ENCODE peak calls at places on chromosomes 11 and 22, in four cellular contexts. I is A549, J is K562, B is HepG2. E is an unnamed sample.

GRCh38 chr22:46009730-46010129 is 32.8 kb upstream of the WNT7B start:
- DNase-seq in I (peak), J (no peak), B (no peak), E (no peak)

GRCh38 chr22:49214976-49215375 is 612.7 kb downstream of the BRD1 start:
- DNase-seq in I (no peak), J (no peak), B (no peak), E (no peak)

GRCh38 chr11:35515224-35515623 is 10.2 kb downstream of the PAMR1 start:
- DNase-seq in I (no peak), J (no peak), B (no peak), E (peak)

GRCh38 chr11:11251394-11251970 is 101.6 kb downstream of the CSNK2A3 start:
- DNase-seq in I (no peak), J (no peak), B (no peak), E (no peak)

GRCh38 chr22:19783531-19784395 is 23.2 kb downstream of the TBX1 start:
- DNase-seq in I (no peak), J (no peak), B (no peak), E (no peak)

GRCh38 chr11:16986434-16987204 is 27.6 kb downstream of the PLEKHA7 start:
- DNase-seq in I (no peak), J (peak), B (no peak), E (no peak)

GRCh38 chr11:70678931-70679900 is 280.9 kb downstream of the CTTN start:
- DNase-seq in I (no peak), J (no peak), B (no peak), E (no peak)

GRCh38 chr22:40107756-40108437 is 69.8 kb upstream of the TNRC6B start:
- DNase-seq in I (no peak), J (no peak), B (no peak), E (peak)

GRCh38 chr22:27397948-27398330 is 403.6 kb downstream of the MN1 start:
- DNase-seq in I (no peak), J (no peak), B (no peak), E (peak)

GRCh38 chr22:50620861-50621490 is 7.0 kb downstream of the ARSA start:
- DNase-seq in I (no peak), J (no peak), B (peak), E (no peak)

GRCh38 chr11:72951815-72952340 is 137.7 kb downstream of the ATG16L2 start:
- DNase-seq in I (no peak), J (no peak), B (no peak), E (no peak)

GRCh38 chr22:48835857-48836672 is 991.6 kb downstream of the BRD1 start:
- DNase-seq in I (no peak), J (no peak), B (no peak), E (no peak)

GRCh38 chr22:44728761-44729261 is 23.6 kb upstream of the ARHGAP8 start:
- DNase-seq in I (no peak), J (no peak), B (no peak), E (no peak)

GRCh38 chr11:16133867-16134266 is 222.5 kb downstream of the SOX6 start:
- DNase-seq in I (no peak), J (no peak), B (no peak), E (no peak)

GRCh38 chr11:23789938-23790371 is 706.9 kb upstream of the LUZP2 start:
- DNase-seq in I (peak), J (no peak), B (no peak), E (peak)

GRCh38 chr11:12693485-12694181 is 19.4 kb downstream of the TEAD1 start:
- DNase-seq in I (peak), J (peak), B (peak), E (peak)

GRCh38 chr22:40325315-40325714 is 21.0 kb upstream of the ADSL start:
- DNase-seq in I (no peak), J (no peak), B (no peak), E (no peak)

GRCh38 chr11:2234963-2235362 is 35.4 kb downstream of the ASCL2 start:
- DNase-seq in I (no peak), J (no peak), B (no peak), E (no peak)

GRCh38 chr11:130487390-130488186 is 39.1 kb downstream of the ADAMTS15 start:
- DNase-seq in I (no peak), J (no peak), B (peak), E (no peak)

GRCh38 chr11:118126082-118126838 is 26.4 kb downstream of the SCN4B start:
- DNase-seq in I (peak), J (peak), B (no peak), E (no peak)

GRCh38 chr22:29636751-29637150 is 33.3 kb downstream of the NF2 start:
- DNase-seq in I (no peak), J (no peak), B (no peak), E (no peak)

GRCh38 chr11:36684840-36685800 is 87.1 kb upstream of the RAG2 start:
- DNase-seq in I (no peak), J (no peak), B (no peak), E (no peak)

GRCh38 chr11:33063326-33063775 is 24.0 kb downstream of the TCP11L1 start:
- DNase-seq in I (no peak), J (no peak), B (no peak), E (peak)

GRCh38 chr11:110529043-110529442 is 99.3 kb downstream of the FDX1 start:
- DNase-seq in I (peak), J (peak), B (peak), E (no peak)

GRCh38 chr11:8699903-8700302 is 17.3 kb downstream of the RPL27A start:
- DNase-seq in I (no peak), J (no peak), B (peak), E (peak)

GRCh38 chr22:45097061-45097460 is 66.7 kb upstream of the NUP50 start:
- DNase-seq in I (no peak), J (no peak), B (no peak), E (no peak)

GRCh38 chr22:21755855-21756284 is 20.3 kb upstream of the YPEL1 start:
- DNase-seq in I (no peak), J (peak), B (peak), E (peak)

GRCh38 chr11:5933116-5933515 is 8.9 kb upstream of the OR56A3 start:
- DNase-seq in I (no peak), J (no peak), B (no peak), E (no peak)

GRCh38 chr22:38766076-38766777 is 10.4 kb upstream of the SUN2 start:
- DNase-seq in I (peak), J (peak), B (peak), E (peak)

GRCh38 chr11:68009391-68010000 is 631 bp upstream of the ALDH3B1 start:
- DNase-seq in I (peak), J (peak), B (no peak), E (peak)

GRCh38 chr11:107397357-107397756 is 60.3 kb downstream of the CWF19L2 start:
- DNase-seq in I (peak), J (peak), B (no peak), E (no peak)

DNA sequence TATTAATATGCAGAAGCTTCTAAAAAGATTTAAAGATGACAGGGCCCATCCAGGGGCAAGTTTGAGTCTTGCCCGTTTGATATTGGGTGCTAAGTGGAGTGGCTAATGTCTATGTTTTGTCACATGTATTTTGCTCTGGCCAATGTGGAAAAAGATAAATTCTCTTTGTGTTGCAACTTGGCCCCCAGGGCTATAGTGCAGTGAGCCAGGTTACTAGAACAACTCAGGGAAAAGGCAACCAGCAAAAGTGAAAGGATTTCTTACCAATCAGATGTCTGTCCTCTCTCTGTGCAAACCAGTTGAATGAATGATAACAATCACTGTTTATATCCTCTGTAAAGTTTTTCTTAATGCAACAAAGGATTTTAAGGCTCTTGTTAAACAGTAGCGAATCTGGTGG is 4.6 kb upstream of the CLNS1A start:
- DNase-seq in I (no peak), J (no peak), B (peak), E (no peak)
- TF ChIP-seq MAZ in I (no peak), J (no peak), B (no peak), E (no peak)

DNA sequence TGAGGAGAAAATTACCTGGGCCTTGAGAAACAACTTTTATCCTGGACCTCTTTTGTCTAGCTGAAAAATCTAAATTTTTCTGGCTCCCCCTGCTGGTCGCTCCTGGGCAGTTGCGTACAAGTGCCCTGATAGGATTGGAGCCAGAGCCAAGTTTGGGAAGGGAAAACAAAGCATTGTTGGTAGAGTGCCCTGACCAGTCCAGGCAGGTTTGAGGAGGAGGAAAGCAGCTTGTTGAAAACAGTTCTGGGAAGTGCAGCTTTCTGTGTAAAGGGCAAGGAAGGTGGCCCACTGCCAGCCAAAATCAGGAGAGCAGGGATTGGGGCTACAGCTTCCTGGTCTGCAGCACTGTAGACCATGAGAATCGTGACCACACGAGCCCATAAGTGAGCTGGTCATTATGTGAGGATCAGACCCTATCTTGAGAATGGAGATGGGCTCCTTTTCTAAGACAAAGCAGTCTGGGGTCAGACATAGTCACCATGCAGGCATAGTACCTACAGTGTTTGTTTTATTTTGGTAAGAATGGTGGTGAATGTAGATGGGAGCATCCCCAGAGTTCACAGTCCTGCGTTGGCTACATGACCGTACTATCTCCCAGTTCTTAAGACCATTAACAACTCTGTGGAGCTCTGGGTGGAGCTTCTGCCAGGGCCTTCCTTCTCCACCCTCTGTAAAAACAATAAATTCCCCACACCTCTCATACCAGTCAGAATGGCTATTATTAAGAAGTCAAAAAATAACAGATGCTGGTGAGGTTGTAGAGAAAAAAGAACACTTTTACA is 21.3 kb upstream of the PIK3IP1 start:
- DNase-seq in I (peak), J (peak), B (peak), E (peak)
- TF ChIP-seq MAZ in I (no peak), J (no peak), B (no peak), E (no peak)

GRCh38 chr11:124123587-124123986 is 8.3 kb downstream of the VWA5A start:
- DNase-seq in I (no peak), J (peak), B (no peak), E (no peak)

GRCh38 chr11:124119103-124119502 is 3.9 kb downstream of the VWA5A start:
- DNase-seq in I (no peak), J (no peak), B (no peak), E (no peak)

GRCh38 chr11:124122123-124122522 is 6.9 kb downstream of the VWA5A start:
- DNase-seq in I (no peak), J (peak), B (no peak), E (no peak)
- TF ChIP-seq MAZ in I (no peak), J (no peak), B (no peak), E (no peak)

DNA sequence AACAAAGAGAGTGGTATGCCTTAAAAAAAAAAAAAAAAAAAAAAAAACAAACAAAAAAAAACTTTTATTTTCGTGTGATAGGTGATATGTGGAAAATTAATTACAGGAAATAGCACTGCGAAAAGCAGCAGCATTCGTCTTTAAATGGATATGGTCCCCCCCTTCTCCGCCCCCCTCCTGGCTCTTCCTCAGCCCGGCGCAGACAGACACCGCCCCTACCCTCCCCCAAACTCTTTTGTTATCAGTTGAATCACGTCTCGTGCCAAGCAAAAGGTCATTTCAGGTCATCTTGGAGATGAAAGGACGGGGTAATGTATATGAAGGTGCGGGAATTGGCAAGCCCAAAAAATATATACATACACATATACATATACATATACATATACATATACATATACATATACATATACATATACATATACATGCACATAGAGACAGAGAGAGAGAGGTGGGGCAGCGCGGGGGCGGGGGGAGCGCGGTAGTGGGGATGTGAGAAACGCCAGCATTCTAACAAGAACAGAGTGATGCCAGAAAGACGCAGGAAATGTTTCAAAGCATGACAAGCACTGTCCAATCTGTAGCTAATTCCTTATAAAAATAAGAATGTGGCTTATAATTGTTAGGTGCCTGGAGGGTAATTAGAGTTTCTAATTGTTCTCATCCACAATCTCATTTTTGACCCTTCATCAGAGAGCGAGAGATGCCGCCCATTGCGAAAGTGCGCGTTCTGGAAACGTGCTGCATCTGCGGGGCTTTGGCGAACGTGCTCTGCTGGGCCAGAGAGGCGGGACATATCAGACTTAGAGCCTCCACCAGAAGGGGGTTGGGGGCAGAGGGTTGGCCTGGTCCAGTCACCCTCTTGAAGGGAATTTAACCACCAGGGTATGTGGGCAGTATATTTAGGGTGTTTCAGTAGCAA is 214.5 kb upstream of the UBASH3B start:
- DNase-seq in I (peak), J (no peak), B (no peak), E (no peak)
- TF ChIP-seq MAZ in I (no peak), J (no peak), B (no peak), E (no peak)

GRCh38 chr11:69461272-69461962 is 20.0 kb upstream of the LINC01488 start:
- DNase-seq in I (no peak), J (no peak), B (no peak), E (no peak)

GRCh38 chr11:69462106-69463045 is 19.1 kb upstream of the LINC01488 start:
- DNase-seq in I (no peak), J (no peak), B (no peak), E (no peak)

GRCh38 chr11:69463892-69464620 is 17.4 kb upstream of the LINC01488 start:
- DNase-seq in I (no peak), J (no peak), B (no peak), E (no peak)

GRCh38 chr11:69464621-69464960 is 16.9 kb upstream of the LINC01488 start:
- DNase-seq in I (no peak), J (no peak), B (no peak), E (no peak)

DNA sequence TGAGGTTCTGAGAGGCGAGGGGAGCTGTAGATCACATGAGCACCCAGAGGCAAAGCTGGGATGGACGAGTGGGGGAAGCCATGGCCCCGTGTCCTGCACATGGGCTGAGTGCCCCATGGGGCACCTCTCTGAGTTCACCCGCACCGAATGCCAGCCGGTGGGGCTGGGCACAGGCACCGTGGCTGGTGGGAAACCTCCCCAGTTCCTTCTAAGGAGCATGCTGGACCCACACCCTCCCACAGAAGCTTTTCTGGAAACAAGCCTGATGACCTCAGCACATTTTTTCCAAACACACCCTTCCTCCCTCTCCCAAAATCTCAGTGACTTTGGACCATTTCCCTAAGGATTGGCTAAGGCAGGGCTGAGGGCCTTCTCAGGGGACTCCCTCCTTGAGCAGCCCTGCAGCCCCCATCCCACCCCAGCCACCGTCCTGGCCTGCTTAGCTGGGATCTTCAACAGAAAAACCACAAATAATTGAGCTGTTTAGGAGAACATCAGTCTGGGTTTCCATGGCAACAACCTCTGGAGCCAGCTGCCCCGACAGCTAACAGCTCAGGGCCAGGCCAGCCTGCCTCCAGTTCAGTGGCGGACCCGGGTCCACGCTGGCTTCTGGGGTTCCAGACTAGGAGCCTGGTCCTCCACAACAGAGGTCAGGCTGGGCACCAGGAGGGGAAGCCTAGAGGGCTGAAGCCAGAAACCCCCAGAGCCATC is 18.1 kb upstream of the LINC01488 start:
- DNase-seq in I (peak), J (peak), B (peak), E (peak)
- TF ChIP-seq MAZ in I (no peak), J (no peak), B (no peak), E (peak)

DNA sequence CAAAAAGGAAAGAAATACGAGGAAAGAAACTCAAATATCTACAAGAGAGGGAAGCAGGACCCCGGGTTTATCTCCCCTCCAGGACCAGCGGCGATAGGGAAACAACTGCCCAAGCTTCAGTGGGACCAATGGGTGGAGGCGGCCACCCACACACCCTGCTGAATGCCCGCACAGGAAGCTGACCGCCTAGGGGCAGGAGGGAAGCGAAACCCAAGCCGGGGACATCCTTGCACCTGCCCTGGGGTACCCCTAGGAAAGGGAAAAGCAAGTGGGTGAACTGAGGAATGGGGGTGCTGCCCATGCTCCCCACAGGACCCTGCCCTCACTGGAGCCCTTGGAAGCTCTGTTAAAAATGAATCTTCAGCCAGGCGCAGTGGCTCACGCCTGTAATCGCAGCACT is 27.6 kb upstream of the HMOX1 start:
- DNase-seq in I (no peak), J (no peak), B (no peak), E (no peak)
- TF ChIP-seq MAZ in I (no peak), J (no peak), B (no peak), E (no peak)

GRCh38 chr11:116930586-116930985 is 93.2 kb upstream of the APOA1 start:
- DNase-seq in I (no peak), J (no peak), B (no peak), E (no peak)

GRCh38 chr11:116931206-116931953 is 94.0 kb upstream of the APOA1 start:
- DNase-seq in I (peak), J (peak), B (no peak), E (peak)

GRCh38 chr11:116929393-116930090 is 92.1 kb upstream of the APOA1 start:
- DNase-seq in I (no peak), J (no peak), B (peak), E (peak)

GRCh38 chr11:116928845-116929244 is 91.4 kb upstream of the APOA1 start:
- DNase-seq in I (no peak), J (no peak), B (peak), E (no peak)

GRCh38 chr11:116930177-116930576 is 92.8 kb upstream of the APOA1 start:
- DNase-seq in I (no peak), J (no peak), B (peak), E (peak)
- TF ChIP-seq MAZ in I (no peak), J (no peak), B (no peak), E (no peak)

E was measured in IMR-90.